ENCODE peak calls at places on chromosome 2, in five cellular contexts. One of them, this sample, is unnamed. For H3K9me3, the result is how much of the 10 kb centered on the place peaks cover.

GRCh38 chr2:43424262-43425207 is 171.3 kb downstream of the THADA start:
- DNase-seq in fibroblast of lung: peak
- DNase-seq in astrocyte: peak
- DNase-seq in body of pancreas: no peak
- DNase-seq in H1: no peak
- DNase-seq in this sample: no peak

GRCh38 chr2:1910562-1911256 is 166.4 kb upstream of the PXDN start:
- DNase-seq in H1: no peak
- DNase-seq in fibroblast of lung: peak
- DNase-seq in body of pancreas: no peak
- DNase-seq in astrocyte: no peak
- DNase-seq in this sample: no peak

GRCh38 chr2:36633470-36634092 is 35.6 kb upstream of the FEZ2 start:
- DNase-seq in astrocyte: peak
- DNase-seq in body of pancreas: no peak
- DNase-seq in fibroblast of lung: peak
- DNase-seq in H1: no peak
- DNase-seq in this sample: no peak

GRCh38 chr2:226118471-226119429 is 680.9 kb downstream of the IRS1 start:
- DNase-seq in H1: no peak
- DNase-seq in body of pancreas: no peak
- DNase-seq in fibroblast of lung: peak
- DNase-seq in astrocyte: peak
- DNase-seq in this sample: peak

GRCh38 chr2:43075906-43076585 is 150.4 kb downstream of the ZFP36L2 start:
- DNase-seq in H1: no peak
- DNase-seq in body of pancreas: no peak
- DNase-seq in fibroblast of lung: peak
- DNase-seq in astrocyte: peak
- DNase-seq in this sample: no peak

GRCh38 chr2:241898681-241899270 is 29.2 kb downstream of the RTP5 start:
- DNase-seq in body of pancreas: no peak
- DNase-seq in H1: peak
- DNase-seq in fibroblast of lung: no peak
- DNase-seq in astrocyte: no peak
- DNase-seq in this sample: no peak

GRCh38 chr2:201696151-201696659 is 2.2 kb downstream of the MPP4 start:
- DNase-seq in fibroblast of lung: peak
- DNase-seq in body of pancreas: no peak
- DNase-seq in astrocyte: peak
- DNase-seq in H1: no peak
- DNase-seq in this sample: peak

GRCh38 chr2:62586981-62587380 is 81.0 kb upstream of the TMEM17 start:
- DNase-seq in astrocyte: peak
- DNase-seq in body of pancreas: no peak
- DNase-seq in H1: no peak
- DNase-seq in fibroblast of lung: peak
- DNase-seq in this sample: peak

GRCh38 chr2:173831312-173832229 is 133.6 kb downstream of the SP3 start:
- DNase-seq in body of pancreas: peak
- DNase-seq in astrocyte: peak
- DNase-seq in fibroblast of lung: peak
- DNase-seq in H1: no peak
- DNase-seq in this sample: no peak

DNA sequence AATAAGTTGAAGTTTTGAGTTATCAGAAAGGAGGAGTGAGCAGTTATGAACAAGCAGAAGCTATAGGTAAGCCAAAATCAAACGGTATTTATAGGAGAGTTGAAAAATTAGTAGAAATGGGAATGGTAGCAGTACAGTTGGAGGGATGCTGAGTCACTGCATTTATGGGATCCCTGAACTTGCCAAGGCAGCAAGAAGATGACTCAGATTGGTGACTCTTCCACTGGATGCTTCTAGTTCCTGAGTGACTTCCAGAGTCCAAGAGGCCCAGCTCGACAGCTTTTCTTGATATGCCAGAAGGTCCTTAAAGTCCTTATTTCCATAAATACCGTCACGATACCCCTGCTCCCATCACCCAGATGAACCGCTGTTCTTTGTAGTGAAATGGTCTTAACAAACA is 31.1 kb upstream of the ACTR3 start:
- DNase-seq in H1: no peak
- DNase-seq in astrocyte: peak
- DNase-seq in fibroblast of lung: peak
- DNase-seq in body of pancreas: no peak
- DNase-seq in this sample: peak
- H3K27ac ChIP-seq in H1: no peak
- H3K27ac ChIP-seq in astrocyte: peak
- H3K27ac ChIP-seq in fibroblast of lung: peak
- H3K27ac ChIP-seq in body of pancreas: no peak
- H3K27ac ChIP-seq in this sample: no peak

GRCh38 chr2:215428060-215428910 is 7.6 kb downstream of the FN1 start:
- DNase-seq in body of pancreas: no peak
- DNase-seq in astrocyte: peak
- DNase-seq in fibroblast of lung: peak
- DNase-seq in H1: no peak
- DNase-seq in this sample: no peak
- H3K4me3 ChIP-seq in body of pancreas: no peak
- H3K4me3 ChIP-seq in astrocyte: peak
- H3K4me3 ChIP-seq in fibroblast of lung: peak
- H3K4me3 ChIP-seq in H1: no peak
- H3K4me3 ChIP-seq in this sample: no peak

GRCh38 chr2:229223107-229223506 is 48.0 kb downstream of the PID1 start:
- DNase-seq in H1: no peak
- DNase-seq in body of pancreas: no peak
- DNase-seq in astrocyte: no peak
- DNase-seq in fibroblast of lung: no peak
- DNase-seq in this sample: no peak

GRCh38 chr2:229230911-229231310 is 40.2 kb downstream of the PID1 start:
- DNase-seq in H1: no peak
- DNase-seq in astrocyte: no peak
- DNase-seq in body of pancreas: no peak
- DNase-seq in fibroblast of lung: no peak
- DNase-seq in this sample: no peak

GRCh38 chr2:229230215-229230614 is 40.9 kb downstream of the PID1 start:
- DNase-seq in astrocyte: no peak
- DNase-seq in H1: no peak
- DNase-seq in body of pancreas: no peak
- DNase-seq in fibroblast of lung: no peak
- DNase-seq in this sample: no peak

GRCh38 chr2:229221641-229222040 is 49.4 kb downstream of the PID1 start:
- DNase-seq in fibroblast of lung: no peak
- DNase-seq in H1: no peak
- DNase-seq in body of pancreas: no peak
- DNase-seq in astrocyte: no peak
- DNase-seq in this sample: no peak

DNA sequence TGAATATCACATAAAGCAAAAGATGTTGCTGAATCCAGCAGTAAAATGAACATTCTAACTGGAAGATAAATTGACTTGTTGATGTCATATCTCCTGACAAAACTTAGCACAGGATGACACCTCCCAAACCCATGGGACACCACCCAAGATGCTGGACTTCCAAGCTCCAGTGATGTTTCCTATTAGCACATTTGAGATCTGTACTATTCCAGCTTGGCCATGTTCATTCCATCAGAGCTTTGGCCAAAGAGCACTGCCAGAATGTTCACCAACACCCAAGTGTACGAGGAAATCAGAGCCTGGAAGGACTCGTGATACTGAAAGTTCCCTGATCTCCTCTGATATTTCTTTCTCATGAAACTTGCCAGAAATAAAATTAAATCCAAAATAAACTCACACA is 44.7 kb downstream of the PID1 start:
- DNase-seq in body of pancreas: no peak
- DNase-seq in H1: no peak
- DNase-seq in astrocyte: no peak
- DNase-seq in fibroblast of lung: no peak
- DNase-seq in this sample: no peak
- H3K9me3 ChIP-seq in body of pancreas: under half
- H3K9me3 ChIP-seq in H1: under half
- H3K9me3 ChIP-seq in astrocyte: under half
- H3K9me3 ChIP-seq in fibroblast of lung: under half
- H3K9me3 ChIP-seq in this sample: under half

GRCh38 chr2:73998933-73999332 is 14.2 kb downstream of the TET3 start:
- DNase-seq in astrocyte: no peak
- DNase-seq in body of pancreas: no peak
- DNase-seq in H1: no peak
- DNase-seq in fibroblast of lung: no peak
- DNase-seq in this sample: no peak
- H3K27ac ChIP-seq in astrocyte: no peak
- H3K27ac ChIP-seq in body of pancreas: no peak
- H3K27ac ChIP-seq in H1: no peak
- H3K27ac ChIP-seq in fibroblast of lung: no peak
- H3K27ac ChIP-seq in this sample: no peak

GRCh38 chr2:120707816-120708215 is 27.9 kb upstream of the GLI2 start:
- DNase-seq in fibroblast of lung: peak
- DNase-seq in H1: no peak
- DNase-seq in body of pancreas: no peak
- DNase-seq in astrocyte: no peak
- DNase-seq in this sample: no peak
- H3K4me3 ChIP-seq in fibroblast of lung: no peak
- H3K4me3 ChIP-seq in H1: no peak
- H3K4me3 ChIP-seq in body of pancreas: no peak
- H3K4me3 ChIP-seq in astrocyte: no peak
- H3K4me3 ChIP-seq in this sample: no peak

This sample was measured in AG04450.